ENCODE peak calls at places on chromosomes 12 and 14, in six cellular contexts. Z is CD4-positive, CD25-positive, alpha-beta regulatory T cell; D is lower lobe of right lung; C is HCT116; I is breast epithelium; R is PC-3. A is an unnamed sample.

GRCh38 chr12:49975370-49975761 is 2.6 kb downstream of the AQP6 start:
- DNase-seq in Z (no peak), D (no peak), C (no peak), I (no peak), R (no peak), A (no peak)

GRCh38 chr14:63454863-63455622 is 88.1 kb downstream of the PPP2R5E start:
- DNase-seq in Z (no peak), D (no peak), C (no peak), I (no peak), R (peak; percentile 40), A (peak; percentile 18)

GRCh38 chr14:103155013-103155412 is 31.8 kb downstream of the TNFAIP2 start:
- DNase-seq in Z (no peak), D (peak; percentile 81), C (peak; percentile 61), I (no peak), R (peak; percentile 60), A (peak; percentile 89)

GRCh38 chr12:92365836-92366235 is 220.2 kb upstream of the BTG1 start:
- DNase-seq in Z (no peak), D (no peak), C (no peak), I (no peak), R (no peak), A (no peak)

GRCh38 chr12:108386704-108387360 is 47.7 kb upstream of the CMKLR1 start:
- DNase-seq in Z (no peak), D (no peak), C (no peak), I (no peak), R (no peak), A (no peak)

GRCh38 chr14:91311284-91311662 is 66.8 kb upstream of the GPR68 start:
- DNase-seq in Z (peak; percentile 46), D (no peak), C (no peak), I (no peak), R (no peak), A (no peak)

GRCh38 chr12:15152864-15153263 is 68.4 kb downstream of the RERG start:
- DNase-seq in Z (no peak), D (no peak), C (no peak), I (no peak), R (peak; percentile 39), A (no peak)

GRCh38 chr12:96048392-96048969 is 13.1 kb upstream of the LTA4H start:
- DNase-seq in Z (no peak), D (no peak), C (no peak), I (no peak), R (peak; percentile 91), A (no peak)

GRCh38 chr14:36619853-36620252 is 37.4 kb upstream of the NKX2-8 start:
- DNase-seq in Z (no peak), D (no peak), C (no peak), I (no peak), R (peak; percentile 74), A (no peak)

GRCh38 chr12:32477714-32478113 is 78.4 kb downstream of the FGD4 start:
- DNase-seq in Z (no peak), D (no peak), C (no peak), I (no peak), R (no peak), A (no peak)

GRCh38 chr12:104329697-104330096 is 26.2 kb downstream of the EID3 start:
- DNase-seq in Z (no peak), D (no peak), C (no peak), I (no peak), R (no peak), A (no peak)

GRCh38 chr12:28498850-28499249 is 308.6 kb downstream of the CCDC91 start:
- DNase-seq in Z (no peak), D (no peak), C (no peak), I (no peak), R (no peak), A (no peak)

GRCh38 chr12:105681341-105681740 is 350.9 kb downstream of the C12orf75 start:
- DNase-seq in Z (no peak), D (no peak), C (no peak), I (no peak), R (no peak), A (no peak)

GRCh38 chr12:96985515-96986362 is 78.7 kb downstream of the NEDD1 start:
- DNase-seq in Z (peak; percentile 5), D (peak; percentile 51), C (peak; percentile 6), I (no peak), R (peak; percentile 62), A (no peak)

GRCh38 chr12:52236386-52237050 is 3.5 kb downstream of the KRT7 start:
- DNase-seq in Z (no peak), D (no peak), C (no peak), I (no peak), R (no peak), A (no peak)

GRCh38 chr12:108806921-108807320 is 50.5 kb downstream of the SSH1 start:
- DNase-seq in Z (no peak), D (no peak), C (no peak), I (no peak), R (no peak), A (no peak)

GRCh38 chr12:51065530-51065929 is 17.4 kb downstream of the LETMD1 start:
- DNase-seq in Z (no peak), D (no peak), C (no peak), I (no peak), R (peak; percentile 32), A (no peak)

GRCh38 chr14:59474172-59474571 is 9.0 kb upstream of the GPR135 start:
- DNase-seq in Z (no peak), D (no peak), C (no peak), I (no peak), R (no peak), A (no peak)

GRCh38 chr14:39398382-39398781 is 33.9 kb downstream of the FBXO33 start:
- DNase-seq in Z (no peak), D (no peak), C (no peak), I (no peak), R (no peak), A (no peak)

GRCh38 chr14:94682061-94682516 is 69.9 kb downstream of the SERPINA3 start:
- DNase-seq in Z (no peak), D (no peak), C (no peak), I (no peak), R (no peak), A (no peak)

GRCh38 chr14:99602054-99602787 is 1.8 kb downstream of the CCDC85C start:
- DNase-seq in Z (no peak), D (peak; percentile 69), C (no peak), I (no peak), R (peak; percentile 47), A (no peak)

GRCh38 chr12:93802698-93803097 is 125.5 kb downstream of the CRADD start:
- DNase-seq in Z (no peak), D (no peak), C (no peak), I (no peak), R (no peak), A (no peak)

GRCh38 chr12:98399532-98399931 is 115.9 kb upstream of the TMPO start:
- DNase-seq in Z (peak; percentile 12), D (no peak), C (peak; percentile 82), I (no peak), R (peak; percentile 64), A (no peak)

GRCh38 chr12:51122844-51123243 is 39.4 kb upstream of the CSRNP2 start:
- DNase-seq in Z (no peak), D (no peak), C (no peak), I (no peak), R (no peak), A (no peak)

GRCh38 chr12:50650285-50650684 is 113.6 kb upstream of the ATF1 start:
- DNase-seq in Z (no peak), D (no peak), C (no peak), I (no peak), R (no peak), A (no peak)

GRCh38 chr12:51326762-51327439 is 2.9 kb upstream of the BIN2 start:
- DNase-seq in Z (no peak), D (peak; percentile 68), C (no peak), I (no peak), R (peak; percentile 36), A (no peak)

GRCh38 chr12:97903356-97903755 is 440.8 kb downstream of the RMST start:
- DNase-seq in Z (no peak), D (no peak), C (no peak), I (no peak), R (no peak), A (no peak)

GRCh38 chr12:45543887-45544286 is 185.6 kb upstream of the ARID2 start:
- DNase-seq in Z (peak; percentile 13), D (no peak), C (peak; percentile 80), I (no peak), R (peak; percentile 84), A (peak; percentile 15)

GRCh38 chr12:69163681-69164362 is 75.5 kb upstream of the CPSF6 start:
- DNase-seq in Z (no peak), D (no peak), C (no peak), I (no peak), R (no peak), A (no peak)

GRCh38 chr14:105335735-105336476 is 21.4 kb downstream of the PACS2 start:
- DNase-seq in Z (no peak), D (peak; percentile 32), C (no peak), I (no peak), R (no peak), A (peak; percentile 79)

GRCh38 chr12:110555509-110556406 is 27.4 kb downstream of the PPTC7 start:
- DNase-seq in Z (no peak), D (no peak), C (no peak), I (no peak), R (peak; percentile 32), A (no peak)
- H3K27ac ChIP-seq in Z (no peak overlapping the region), D (no peak overlapping the region), C (no peak overlapping the region), I (peak overlapping the region; percentile 48), R (no peak overlapping the region), A (peak overlapping the region; percentile 94)

GRCh38 chr12:16526693-16527092 is 79.3 kb downstream of the LMO3 start:
- DNase-seq in Z (no peak), D (no peak), C (peak; percentile 2), I (no peak), R (peak; percentile 69), A (no peak)
- H3K27ac ChIP-seq in Z (no peak overlapping the region), D (no peak overlapping the region), C (no peak overlapping the region), I (no peak overlapping the region), R (peak overlapping the region; percentile 37), A (no peak overlapping the region)

GRCh38 chr12:48261773-48262172 is 58.7 kb upstream of the OR10AD1 start:
- DNase-seq in Z (no peak), D (no peak), C (no peak), I (no peak), R (no peak), A (no peak)

GRCh38 chr12:48265792-48266191 is 62.7 kb upstream of the OR10AD1 start:
- DNase-seq in Z (no peak), D (no peak), C (no peak), I (no peak), R (no peak), A (no peak)

GRCh38 chr12:48266826-48267225 is 63.7 kb upstream of the OR10AD1 start:
- DNase-seq in Z (no peak), D (no peak), C (no peak), I (no peak), R (no peak), A (no peak)

DNA sequence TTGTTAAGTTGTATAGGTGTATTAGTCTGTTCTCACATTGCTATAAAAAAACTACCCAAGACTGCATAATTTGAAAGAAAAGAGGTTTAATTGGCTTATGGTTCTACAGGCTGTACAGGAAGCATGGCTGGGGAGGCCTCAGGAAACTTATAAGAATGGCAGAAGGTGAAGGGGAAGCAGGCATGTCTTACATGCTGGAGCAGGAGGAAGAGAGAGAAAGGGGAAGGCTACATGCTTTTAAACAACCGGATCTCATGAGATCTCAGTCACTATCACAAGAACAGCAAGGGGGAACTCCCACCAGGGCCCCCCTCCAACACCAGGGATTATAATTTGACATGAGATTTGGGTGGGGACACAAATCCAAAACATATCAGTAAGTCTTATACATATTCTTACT is 60.5 kb upstream of the OR10AD1 start:
- DNase-seq in Z (no peak), D (no peak), C (no peak), I (no peak), R (no peak), A (no peak)
- H3K27ac ChIP-seq in Z (no peak overlapping the region), D (no peak overlapping the region), C (no peak overlapping the region), I (no peak overlapping the region), R (no peak overlapping the region), A (no peak overlapping the region)

GRCh38 chr12:109952873-109953272 is 43.3 kb downstream of the GIT2 start:
- DNase-seq in Z (no peak), D (no peak), C (no peak), I (no peak), R (no peak), A (peak; percentile 54)
- H3K27ac ChIP-seq in Z (no peak overlapping the region), D (no peak overlapping the region), C (peak overlapping the region; percentile 92), I (no peak overlapping the region), R (no peak overlapping the region), A (peak overlapping the region; percentile 79)